ENCODE peak calls at places on chromosomes 12 and 14, in eight cellular contexts. H, L, Z, N, A, Q, S and F are unnamed samples.

GRCh38 chr12:46332260-46332659 is 40.3 kb downstream of the SLC38A2 start:
- DNase-seq in L (no peak), Q (peak), Z (no peak), N (no peak), S (no peak), H (no peak), A (peak), F (no peak)

GRCh38 chr14:68168460-68169109 is 349.0 kb downstream of the RAD51B start:
- DNase-seq in N (no peak), A (no peak), Q (no peak), L (no peak), H (no peak), Z (no peak), S (no peak), F (no peak)

GRCh38 chr14:65824285-65824977 is 411.9 kb downstream of the FUT8 start:
- DNase-seq in Z (peak), Q (peak), A (peak), S (peak), L (peak), H (peak), N (peak), F (peak)

GRCh38 chr12:91859347-91859746 is 286.3 kb downstream of the BTG1 start:
- DNase-seq in N (no peak), H (no peak), Z (no peak), S (no peak), L (no peak), Q (no peak), A (no peak), F (no peak)

GRCh38 chr12:3003593-3003992 is 44.4 kb downstream of the TEAD4 start:
- DNase-seq in H (no peak), A (no peak), L (no peak), Z (no peak), S (no peak), Q (no peak), N (no peak), F (no peak)

GRCh38 chr14:75281691-75282000 is 3.0 kb downstream of the FOS start:
- DNase-seq in Q (no peak), A (no peak), N (no peak), L (no peak), H (no peak), S (no peak), Z (no peak), F (no peak)

GRCh38 chr12:109730306-109731145 is 16.9 kb downstream of the FAM222A start:
- DNase-seq in A (no peak), Z (no peak), Q (no peak), H (no peak), N (no peak), L (no peak), S (no peak), F (no peak)

GRCh38 chr12:131808744-131809371 is 19.3 kb upstream of the MMP17 start:
- DNase-seq in Z (no peak), Q (no peak), S (no peak), H (no peak), L (no peak), A (no peak), N (no peak), F (no peak)

GRCh38 chr12:113259499-113259953 is 38.3 kb downstream of the TPCN1 start:
- DNase-seq in A (no peak), L (no peak), Q (peak), Z (peak), H (no peak), N (no peak), S (no peak), F (no peak)

GRCh38 chr14:79328863-79329262 is 882.4 kb downstream of the DIO2 start:
- DNase-seq in A (peak), L (no peak), S (no peak), H (no peak), N (no peak), Z (no peak), Q (no peak), F (no peak)

GRCh38 chr12:126243814-126244213 is 1178.6 kb downstream of the AACS start:
- DNase-seq in H (no peak), L (no peak), Q (no peak), Z (no peak), S (no peak), N (no peak), A (no peak), F (no peak)

GRCh38 chr14:31993521-31993941 is 83.6 kb upstream of the ARHGAP5 start:
- DNase-seq in A (no peak), Z (no peak), H (no peak), N (no peak), S (no peak), Q (no peak), L (no peak), F (no peak)

GRCh38 chr12:18549598-18549997 is 188.2 kb downstream of the PLCZ1 start:
- DNase-seq in Q (no peak), Z (no peak), A (no peak), S (no peak), N (peak), L (no peak), H (no peak), F (no peak)

GRCh38 chr14:58167891-58168290 is 15.9 kb upstream of the ARMH4 start:
- DNase-seq in L (no peak), S (no peak), Q (no peak), N (no peak), H (no peak), A (no peak), Z (no peak), F (no peak)

GRCh38 chr12:38384816-38385491 is 68.4 kb downstream of the ALG10B start:
- DNase-seq in A (no peak), L (no peak), S (no peak), H (no peak), Z (no peak), Q (no peak), N (no peak), F (no peak)

GRCh38 chr14:53954551-53955233 is 1.9 kb downstream of the BMP4 start:
- DNase-seq in Q (no peak), A (peak), S (no peak), N (no peak), Z (peak), L (no peak), H (no peak), F (no peak)

GRCh38 chr12:108621161-108621560 is 12.5 kb downstream of the SELPLG start:
- DNase-seq in Q (no peak), A (no peak), N (no peak), Z (no peak), H (no peak), L (no peak), S (no peak), F (no peak)

GRCh38 chr14:53613404-53614253 is 343.0 kb downstream of the BMP4 start:
- DNase-seq in S (no peak), A (peak), Z (no peak), L (peak), N (no peak), Q (no peak), H (peak), F (no peak)

GRCh38 chr14:61322799-61323290 is 1.5 kb downstream of the PRKCH start:
- DNase-seq in Z (no peak), H (no peak), Q (no peak), L (no peak), A (peak), N (no peak), S (no peak), F (no peak)

GRCh38 chr12:131618303-131618658 is 92.6 kb upstream of the SFSWAP start:
- DNase-seq in Z (no peak), Q (no peak), L (no peak), H (no peak), N (peak), S (no peak), A (no peak), F (no peak)

GRCh38 chr14:93800038-93800937 is 12.0 kb upstream of the PRIMA1 start:
- DNase-seq in Z (no peak), A (no peak), S (no peak), L (no peak), N (no peak), Q (no peak), H (no peak), F (no peak)

GRCh38 chr12:121214855-121215745 is 5.2 kb downstream of the P2RX4 start:
- DNase-seq in L (no peak), A (peak), H (peak), Q (peak), Z (peak), N (no peak), S (peak), F (no peak)

GRCh38 chr12:75863475-75863874 is 168.1 kb downstream of the PHLDA1 start:
- DNase-seq in L (no peak), Q (peak), N (no peak), Z (no peak), H (no peak), S (no peak), A (peak), F (no peak)

GRCh38 chr14:76644875-76645518 is 116.3 kb upstream of the VASH1 start:
- DNase-seq in H (no peak), S (no peak), N (peak), L (no peak), Z (no peak), Q (peak), A (peak), F (no peak)

GRCh38 chr14:54572316-54572715 is 5.4 kb downstream of the SAMD4A start:
- DNase-seq in L (no peak), H (no peak), N (peak), A (no peak), S (no peak), Z (no peak), Q (no peak), F (no peak)

GRCh38 chr14:68397371-68397779 is 395.5 kb downstream of the ZFP36L1 start:
- DNase-seq in H (no peak), S (no peak), A (no peak), Z (peak), N (no peak), L (peak), Q (no peak), F (no peak)

GRCh38 chr12:123998960-123999359 is 25.9 kb downstream of the ZNF664 start:
- DNase-seq in Q (peak), S (no peak), H (peak), L (no peak), A (peak), N (no peak), Z (no peak), F (no peak)

GRCh38 chr14:91371011-91371989 is 46.3 kb downstream of the CCDC88C start:
- DNase-seq in S (no peak), H (no peak), Q (no peak), A (no peak), L (no peak), Z (no peak), N (no peak), F (no peak)

GRCh38 chr12:122730215-122731014 is at the start of gene HCAR1:
- DNase-seq in Q (no peak), H (no peak), Z (no peak), L (no peak), N (no peak), S (no peak), A (no peak), F (no peak)

GRCh38 chr12:78797201-78797931 is 67.2 kb upstream of the SYT1 start:
- DNase-seq in H (peak), A (peak), Q (no peak), L (no peak), N (no peak), Z (no peak), S (no peak), F (no peak)

GRCh38 chr12:31231611-31232360 is 94.2 kb downstream of the SINHCAF start:
- DNase-seq in H (no peak), L (no peak), Q (no peak), A (no peak), Z (no peak), S (no peak), N (no peak), F (no peak)

GRCh38 chr12:123513805-123514204 is 19.7 kb downstream of the RILPL1 start:
- DNase-seq in L (no peak), H (no peak), A (no peak), N (no peak), Q (no peak), S (no peak), Z (no peak), F (no peak)

GRCh38 chr14:35383569-35384385 is 20.8 kb downstream of the NFKBIA start:
- DNase-seq in N (no peak), Q (no peak), L (no peak), A (no peak), Z (no peak), S (no peak), H (no peak), F (no peak)

GRCh38 chr14:22226381-22226780 is 362.6 kb downstream of the DAD1 start:
- DNase-seq in L (peak), N (no peak), S (no peak), Q (peak), Z (no peak), A (peak), H (no peak), F (no peak)

GRCh38 chr14:71165121-71165574 is 257.9 kb downstream of the PCNX1 start:
- DNase-seq in Q (peak), H (no peak), L (no peak), N (no peak), A (peak), S (no peak), Z (no peak), F (no peak)

GRCh38 chr14:64507376-64508156 is 3.0 kb downstream of the ZBTB1 start:
- DNase-seq in L (no peak), A (peak), H (no peak), N (no peak), Z (no peak), Q (peak), S (no peak), F (no peak)

GRCh38 chr14:57657487-57657886 is 163.8 kb upstream of the CCDC198 start:
- DNase-seq in L (no peak), Q (no peak), Z (no peak), A (peak), H (peak), N (no peak), S (no peak), F (no peak)

GRCh38 chr14:25237845-25238244 is 187.9 kb upstream of the STXBP6 start:
- DNase-seq in L (no peak), Z (no peak), Q (no peak), S (no peak), A (peak), H (no peak), N (peak), F (no peak)

GRCh38 chr14:20652996-20653975 is 11.8 kb upstream of the OR6S1 start:
- DNase-seq in S (no peak), A (peak), Z (no peak), Q (peak), H (no peak), L (peak), N (peak), F (peak)

GRCh38 chr12:121189061-121189886 is 20.7 kb upstream of the P2RX4 start:
- DNase-seq in A (no peak), H (no peak), S (no peak), N (no peak), Q (no peak), Z (no peak), L (no peak), F (no peak)

GRCh38 chr14:89609701-89610100 is 192.7 kb upstream of the FOXN3 start:
- DNase-seq in Q (no peak), A (no peak), L (no peak), S (no peak), N (no peak), H (no peak), Z (no peak), F (no peak)
- TF ChIP-seq CTCF in Q (no peak), A (no peak), L (no peak), S (no peak), N (no peak), H (no peak), Z (no peak), F (no peak)

GRCh38 chr12:41661141-41661540 is 473.0 kb downstream of the PDZRN4 start:
- DNase-seq in A (no peak), S (no peak), Z (no peak), N (no peak), Q (no peak), L (no peak), H (no peak), F (no peak)

DNA sequence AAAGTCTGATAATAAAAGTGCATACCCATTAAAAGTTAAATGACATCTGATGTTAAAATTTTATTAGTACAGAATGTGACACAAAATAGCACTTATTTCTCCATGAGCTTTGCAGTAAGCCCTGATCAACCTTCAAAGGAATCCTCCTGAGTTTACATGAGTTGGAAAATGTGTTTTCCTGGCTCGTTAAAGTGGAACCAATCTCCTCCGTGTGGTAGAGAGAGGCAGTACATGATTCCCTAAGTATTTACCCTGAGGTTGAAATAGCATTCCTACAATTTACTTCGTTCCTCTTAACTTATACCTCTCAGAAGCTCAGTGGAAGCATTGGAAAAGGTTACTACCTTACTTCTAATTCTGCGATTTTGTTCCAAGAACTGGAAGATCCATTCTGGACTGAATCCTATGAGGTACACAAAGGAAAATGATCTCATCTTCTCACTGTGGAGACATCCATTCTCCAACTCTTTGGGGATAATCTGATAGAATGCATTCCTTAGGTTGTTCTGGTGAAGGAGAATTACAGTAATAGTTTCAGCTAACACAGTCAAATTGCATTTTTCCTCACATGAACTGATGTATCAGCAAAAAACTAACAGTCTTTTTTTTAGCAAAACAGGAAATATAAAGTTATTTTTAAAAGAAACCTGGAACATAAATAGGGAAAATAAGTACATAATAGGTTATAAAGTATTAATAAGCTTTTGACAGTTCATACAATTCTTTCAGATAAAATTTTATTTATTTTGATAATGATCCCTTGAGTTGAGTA is 475.6 kb downstream of the PDZRN4 start:
- DNase-seq in H (no peak), L (no peak), A (peak), N (peak), S (no peak), Z (no peak), Q (no peak), F (no peak)
- TF ChIP-seq CTCF in H (peak), L (no peak), A (peak), N (peak), S (no peak), Z (peak), Q (peak), F (no peak)

GRCh38 chr14:103372017-103372416 is 13.2 kb upstream of the MARK3 start:
- DNase-seq in H (no peak), Q (no peak), A (no peak), L (no peak), Z (no peak), N (no peak), S (no peak), F (no peak)
- TF ChIP-seq CTCF in H (no peak), Q (no peak), A (no peak), L (no peak), Z (no peak), N (no peak), S (no peak), F (no peak)

GRCh38 chr12:6846316-6846869 is 4.7 kb downstream of the CDCA3 start:
- DNase-seq in L (no peak), Z (no peak), H (no peak), N (no peak), A (no peak), S (no peak), Q (no peak), F (no peak)
- TF ChIP-seq CTCF in L (no peak), Z (no peak), H (no peak), N (no peak), A (no peak), S (no peak), Q (no peak), F (no peak)

GRCh38 chr12:12086331-12086730 is 15.6 kb downstream of the BCL2L14 start:
- DNase-seq in N (no peak), L (no peak), A (no peak), S (no peak), Z (no peak), Q (no peak), H (no peak), F (no peak)

GRCh38 chr12:12083688-12084087 is 12.9 kb downstream of the BCL2L14 start:
- DNase-seq in Z (no peak), A (no peak), S (no peak), L (no peak), N (no peak), H (no peak), Q (no peak), F (no peak)

GRCh38 chr12:12079291-12079690 is 8.6 kb downstream of the BCL2L14 start:
- DNase-seq in A (peak), Q (no peak), N (no peak), S (no peak), L (no peak), H (no peak), Z (no peak), F (no peak)

GRCh38 chr12:12086975-12087692 is 16.4 kb downstream of the BCL2L14 start:
- DNase-seq in A (no peak), H (no peak), L (no peak), N (peak), Q (no peak), Z (no peak), S (no peak), F (no peak)

DNA sequence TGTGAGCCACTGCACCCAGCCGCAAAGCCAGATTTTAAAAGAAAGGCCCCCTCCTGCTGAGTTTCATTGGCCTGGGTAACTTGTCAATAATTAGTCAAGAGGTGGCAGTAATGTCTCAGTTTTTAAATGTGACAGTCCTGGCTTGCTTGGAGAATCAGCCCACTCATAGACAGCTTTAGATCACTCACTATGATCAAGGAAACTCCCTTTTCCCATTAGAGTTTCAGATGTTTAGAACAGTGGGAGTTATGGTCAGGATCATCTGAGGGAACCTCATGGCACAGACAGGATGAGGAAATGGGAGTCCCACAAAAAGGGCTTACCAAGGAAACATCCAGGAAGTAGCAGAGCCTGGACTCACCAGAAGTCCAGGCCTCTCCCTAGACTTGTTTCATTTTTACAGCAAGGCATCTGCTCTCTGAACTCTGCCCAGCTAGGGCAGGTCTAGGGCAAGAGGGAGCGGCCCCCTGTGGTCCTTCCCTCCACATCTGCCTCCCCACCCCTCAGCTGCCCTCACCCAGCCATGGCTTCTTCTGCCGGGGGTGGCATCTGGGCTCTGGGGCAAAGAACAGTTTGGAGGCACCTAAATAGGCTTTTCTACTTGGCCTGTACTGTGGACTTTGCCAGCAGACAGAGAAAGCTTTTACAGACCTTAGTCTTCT is 11.2 kb downstream of the BCL2L14 start:
- DNase-seq in S (peak), H (no peak), A (peak), Q (peak), N (peak), Z (no peak), L (no peak), F (no peak)
- TF ChIP-seq CTCF in S (peak), H (peak), A (peak), Q (peak), N (no peak), Z (peak), L (no peak), F (no peak)